ENCODE peak calls at places on chromosomes 2 and 18, in ten cellular contexts. I, T, A, Y, U, F, N, R, Q and V are unnamed samples.
A peak's percentile ranks its signal among the peaks of the same experiment; 100 is the strongest.

GRCh38 chr2:120555066-120555465 is 180.6 kb upstream of the GLI2 start:
- DNase-seq in I (no peak), T (no peak), A (no peak), Y (no peak), U (no peak), F (no peak), N (no peak), R (no peak), Q (no peak), V (no peak)

GRCh38 chr2:9279426-9279825 is 72.8 kb downstream of the ASAP2 start:
- DNase-seq in I (no peak), T (no peak), A (no peak), Y (no peak), U (no peak), F (no peak), N (no peak), R (no peak), Q (no peak), V (no peak)

GRCh38 chr2:27756544-27757498 is 14.7 kb upstream of the MRPL33 start:
- DNase-seq in I (no peak), T (no peak), A (peak; percentile 60), Y (no peak), U (peak; percentile 45), F (no peak), N (peak; percentile 46), R (peak; percentile 24), Q (no peak), V (no peak)

GRCh38 chr2:238287702-238288649 is at the start of gene PER2:
- DNase-seq in I (peak; percentile 69), T (no peak), A (peak; percentile 56), Y (peak; percentile 89), U (peak; percentile 79), F (no peak), N (peak; percentile 65), R (peak; percentile 58), Q (peak; percentile 90), V (peak; percentile 36)

GRCh38 chr2:186569906-186570305 is 19.9 kb upstream of the ITGAV start:
- DNase-seq in I (no peak), T (no peak), A (no peak), Y (peak; percentile 77), U (no peak), F (no peak), N (no peak), R (no peak), Q (no peak), V (no peak)

GRCh38 chr2:104849618-104850097 is 4.3 kb upstream of the POU3F3 start:
- DNase-seq in I (peak; percentile 75), T (no peak), A (no peak), Y (peak; percentile 78), U (peak; percentile 69), F (no peak), N (peak; percentile 67), R (peak; percentile 39), Q (no peak), V (no peak)

GRCh38 chr2:72515696-72516095 is 310.1 kb downstream of the EXOC6B start:
- DNase-seq in I (no peak), T (no peak), A (no peak), Y (peak; percentile 62), U (no peak), F (no peak), N (no peak), R (no peak), Q (no peak), V (no peak)

GRCh38 chr2:180222642-180223041 is 215.5 kb upstream of the CWC22 start:
- DNase-seq in I (no peak), T (no peak), A (no peak), Y (peak; percentile 92), U (no peak), F (no peak), N (peak; percentile 10), R (no peak), Q (no peak), V (no peak)

GRCh38 chr2:236363878-236364277 is 99.7 kb upstream of the ASB18 start:
- DNase-seq in I (no peak), T (no peak), A (peak; percentile 2), Y (no peak), U (no peak), F (no peak), N (no peak), R (no peak), Q (no peak), V (no peak)

GRCh38 chr2:204897561-204897960 is 352.3 kb downstream of the PARD3B start:
- DNase-seq in I (no peak), T (no peak), A (no peak), Y (peak; percentile 21), U (no peak), F (no peak), N (no peak), R (no peak), Q (no peak), V (no peak)

GRCh38 chr2:237691908-237692600 is 64.7 kb downstream of the LRRFIP1 start:
- DNase-seq in I (peak; percentile 99), T (no peak), A (peak; percentile 91), Y (peak; percentile 85), U (peak; percentile 93), F (peak; percentile 93), N (peak; percentile 97), R (peak; percentile 98), Q (peak; percentile 99), V (peak; percentile 94)

GRCh38 chr2:31271851-31272267 is 37.9 kb downstream of the EHD3 start:
- DNase-seq in I (no peak), T (no peak), A (no peak), Y (peak; percentile 54), U (no peak), F (no peak), N (no peak), R (no peak), Q (no peak), V (no peak)

GRCh38 chr2:71190959-71191943 is 35.7 kb downstream of the PAIP2B start:
- DNase-seq in I (no peak), T (no peak), A (no peak), Y (peak; percentile 10), U (no peak), F (no peak), N (no peak), R (no peak), Q (no peak), V (no peak)

GRCh38 chr2:28717339-28717758 is 34.3 kb upstream of the PPP1CB start:
- DNase-seq in I (peak; percentile 54), T (no peak), A (peak; percentile 62), Y (peak; percentile 80), U (peak; percentile 27), F (no peak), N (peak; percentile 60), R (peak; percentile 23), Q (no peak), V (no peak)

GRCh38 chr2:255195-255594 is 8.6 kb downstream of the SH3YL1 start:
- DNase-seq in I (no peak), T (no peak), A (no peak), Y (no peak), U (no peak), F (no peak), N (no peak), R (no peak), Q (no peak), V (no peak)
- H3K9me3 ChIP-seq in I (no peaks in the 10 kb centered on the region), T (no peaks in the 10 kb centered on the region), A (no peaks in the 10 kb centered on the region), Y (no peaks in the 10 kb centered on the region), U (no peaks in the 10 kb centered on the region), F (peaks cover 3% of the 10 kb centered on the region), N (peaks cover 19% of the 10 kb centered on the region), R (peaks cover 34% of the 10 kb centered on the region), Q (no peaks in the 10 kb centered on the region), V (no peaks in the 10 kb centered on the region)

DNA sequence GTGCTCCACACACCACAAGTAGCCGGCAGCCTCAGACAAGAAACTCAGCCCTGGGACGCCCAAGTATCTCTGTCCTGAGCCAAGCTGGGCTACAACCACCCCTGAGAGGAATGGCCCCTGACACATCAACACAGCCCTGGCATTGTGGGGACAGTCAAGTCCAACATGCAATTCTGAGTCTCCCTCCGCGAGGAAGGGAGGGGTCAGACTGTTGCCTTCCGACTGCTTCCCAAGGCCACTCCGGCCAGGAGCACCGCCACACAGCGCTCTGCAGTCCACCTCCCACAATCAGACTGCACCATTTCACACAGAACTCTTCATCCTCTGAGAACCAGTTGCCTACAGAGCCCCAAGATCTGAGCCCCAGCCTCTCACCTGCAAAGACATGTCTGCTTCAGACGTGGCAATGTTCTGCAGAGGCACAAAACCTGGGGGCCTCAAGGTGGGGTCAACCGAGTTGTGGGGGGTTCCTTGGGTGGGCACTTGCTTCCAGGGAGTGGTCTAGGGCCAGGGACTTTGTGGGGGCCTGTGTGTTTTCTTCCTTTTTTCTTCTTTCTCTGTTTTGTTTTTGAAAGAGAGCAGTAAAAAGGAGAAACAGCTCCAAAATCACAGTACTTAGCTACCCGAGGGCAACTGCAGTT is 76.7 kb upstream of the SALL3 start:
- DNase-seq in I (no peak), T (no peak), A (no peak), Y (no peak), U (no peak), F (no peak), N (no peak), R (no peak), Q (no peak), V (no peak)
- H3K9me3 ChIP-seq in I (no peaks in the 10 kb centered on the region), T (no peaks in the 10 kb centered on the region), A (no peaks in the 10 kb centered on the region), Y (no peaks in the 10 kb centered on the region), U (no peaks in the 10 kb centered on the region), F (no peaks in the 10 kb centered on the region), N (no peaks in the 10 kb centered on the region), R (peaks cover 4% of the 10 kb centered on the region), Q (no peaks in the 10 kb centered on the region), V (no peaks in the 10 kb centered on the region)

DNA sequence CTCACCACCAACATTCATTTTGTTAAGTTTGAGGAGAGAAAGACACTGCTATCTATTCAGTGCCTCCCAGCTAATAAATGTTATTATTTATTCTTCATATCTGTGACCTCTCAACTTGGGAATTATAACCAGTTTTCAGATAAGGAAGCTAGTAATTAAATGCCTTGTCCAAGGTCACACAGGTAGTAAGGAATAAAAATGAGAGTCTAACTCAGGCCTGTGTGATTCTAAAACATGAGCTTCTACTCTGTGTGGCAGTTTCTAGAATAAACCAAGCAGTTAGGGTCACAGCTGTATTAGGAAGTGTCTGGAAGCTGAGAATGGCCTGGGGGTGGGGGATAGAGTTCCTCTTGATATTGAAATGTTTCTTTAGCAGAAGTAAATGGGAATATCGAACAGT is 137.8 kb upstream of the LRATD1 start:
- DNase-seq in I (no peak), T (no peak), A (no peak), Y (no peak), U (no peak), F (no peak), N (no peak), R (no peak), Q (no peak), V (no peak)
- H3K9me3 ChIP-seq in I (no peaks in the 10 kb centered on the region), T (no peaks in the 10 kb centered on the region), A (no peaks in the 10 kb centered on the region), Y (no peaks in the 10 kb centered on the region), U (no peaks in the 10 kb centered on the region), F (no peaks in the 10 kb centered on the region), N (no peaks in the 10 kb centered on the region), R (peaks cover 3% of the 10 kb centered on the region), Q (no peaks in the 10 kb centered on the region), V (no peaks in the 10 kb centered on the region)

DNA sequence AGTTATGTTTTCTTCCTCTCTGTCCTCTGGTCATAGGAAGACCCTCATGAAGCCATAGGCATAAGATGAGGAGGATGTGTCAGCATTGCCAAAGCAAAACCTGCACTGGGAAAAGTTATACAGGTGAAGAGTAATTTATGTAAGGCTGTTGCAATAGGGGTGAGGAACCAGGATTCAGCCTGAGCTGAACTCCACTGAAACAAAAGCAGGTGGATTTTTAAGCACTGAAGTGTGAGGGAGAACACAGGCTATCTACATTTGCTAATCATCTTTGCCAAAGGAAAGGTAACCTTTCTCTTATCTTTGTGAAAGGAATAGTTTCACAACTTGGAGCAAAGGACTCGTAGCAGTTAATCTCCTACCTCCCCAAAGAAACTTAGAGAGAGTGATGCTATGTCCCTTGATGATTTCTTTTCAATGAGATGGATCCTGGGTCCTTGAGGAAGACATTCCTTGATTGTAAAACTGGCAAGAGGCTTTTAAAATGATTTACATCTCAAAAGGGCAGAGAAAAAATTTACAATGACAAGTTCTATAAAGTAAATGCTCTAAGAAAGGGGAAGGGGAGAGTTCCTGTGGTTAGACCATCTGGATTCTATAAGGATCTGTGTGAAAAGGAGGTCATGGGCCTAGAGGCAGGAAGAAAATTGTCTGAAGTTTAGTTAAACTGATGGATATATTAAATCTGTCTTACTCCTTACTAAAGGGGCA is 385.4 kb upstream of the CDH7 start:
- DNase-seq in I (no peak), T (peak; percentile 22), A (no peak), Y (no peak), U (no peak), F (no peak), N (no peak), R (no peak), Q (no peak), V (no peak)
- H3K9me3 ChIP-seq in I (no peaks in the 10 kb centered on the region), T (no peaks in the 10 kb centered on the region), A (no peaks in the 10 kb centered on the region), Y (no peaks in the 10 kb centered on the region), U (no peaks in the 10 kb centered on the region), F (peaks cover 4% of the 10 kb centered on the region), N (no peaks in the 10 kb centered on the region), R (no peaks in the 10 kb centered on the region), Q (no peaks in the 10 kb centered on the region), V (no peaks in the 10 kb centered on the region)